ENCODE peak calls at places on chromosomes 4 and X, in six cellular contexts. Y, G, A, D, P and B are unnamed samples.

GRCh38 chrX:44974462-44974861 is 101.5 kb downstream of the KDM6A start:
- DNase-seq in Y (no peak), G (no peak), A (no peak), D (peak), P (peak), B (no peak)

GRCh38 chrX:96692454-96692853 is 7.8 kb downstream of the DIAPH2 start:
- DNase-seq in Y (no peak), G (no peak), A (no peak), D (no peak), P (peak), B (no peak)

GRCh38 chrX:68409154-68409553 is 24.1 kb downstream of the OPHN1 start:
- DNase-seq in Y (no peak), G (no peak), A (no peak), D (no peak), P (no peak), B (no peak)

GRCh38 chr4:149645790-149646189 is 169.9 kb downstream of the IQCM start:
- DNase-seq in Y (no peak), G (no peak), A (peak), D (no peak), P (no peak), B (no peak)

GRCh38 chrX:23888887-23889501 is 18.7 kb downstream of the APOO start:
- DNase-seq in Y (no peak), G (no peak), A (no peak), D (no peak), P (peak), B (no peak)

GRCh38 chrX:41666251-41666650 is 22.5 kb upstream of the GPR34 start:
- DNase-seq in Y (no peak), G (peak), A (no peak), D (no peak), P (peak), B (no peak)

GRCh38 chr4:159504634-159505033 is 401.8 kb downstream of the RAPGEF2 start:
- DNase-seq in Y (no peak), G (no peak), A (no peak), D (no peak), P (peak), B (no peak)

GRCh38 chrX:124518888-124519287 is 172.5 kb downstream of the SH2D1A start:
- DNase-seq in Y (no peak), G (no peak), A (peak), D (no peak), P (no peak), B (no peak)

GRCh38 chr4:149166886-149167285 is 648.8 kb downstream of the IQCM start:
- DNase-seq in Y (no peak), G (no peak), A (no peak), D (no peak), P (no peak), B (no peak)

GRCh38 chr4:56531823-56532222 is 26.2 kb downstream of the ARL9 start:
- DNase-seq in Y (no peak), G (no peak), A (no peak), D (no peak), P (peak), B (no peak)

GRCh38 chr4:43071069-43071468 is 178.6 kb downstream of the GRXCR1 start:
- DNase-seq in Y (no peak), G (no peak), A (no peak), D (no peak), P (no peak), B (no peak)

GRCh38 chr4:71049395-71049794 is 55.9 kb downstream of the DCK start:
- DNase-seq in Y (no peak), G (no peak), A (no peak), D (no peak), P (no peak), B (no peak)

GRCh38 chrX:50920132-50920531 is 9.6 kb downstream of the BMP15 start:
- DNase-seq in Y (no peak), G (no peak), A (no peak), D (no peak), P (peak), B (no peak)

GRCh38 chr4:26183017-26183416 is 137.8 kb upstream of the RBPJ start:
- DNase-seq in Y (no peak), G (no peak), A (no peak), D (no peak), P (no peak), B (no peak)

GRCh38 chr4:121062466-121062975 is 9.8 kb downstream of the NDNF start:
- DNase-seq in Y (no peak), G (no peak), A (no peak), D (no peak), P (no peak), B (no peak)

GRCh38 chr4:8303485-8304281 is 34.1 kb downstream of the HTRA3 start:
- DNase-seq in Y (no peak), G (no peak), A (no peak), D (peak), P (peak), B (no peak)

GRCh38 chrX:119343856-119344255 is 55.3 kb upstream of the SLC25A43 start:
- DNase-seq in Y (no peak), G (peak), A (no peak), D (no peak), P (no peak), B (peak)

GRCh38 chr4:65069177-65069576 is 601.1 kb downstream of the EPHA5 start:
- DNase-seq in Y (no peak), G (no peak), A (no peak), D (no peak), P (no peak), B (no peak)

GRCh38 chr4:10094841-10095240 is 21.8 kb downstream of the WDR1 start:
- DNase-seq in Y (no peak), G (no peak), A (no peak), D (no peak), P (no peak), B (no peak)

GRCh38 chr4:3009422-3009821 is 46.1 kb downstream of the GRK4 start:
- DNase-seq in Y (no peak), G (peak), A (no peak), D (no peak), P (peak), B (no peak)

GRCh38 chr4:93897559-93897958 is 69.0 kb downstream of the ATOH1 start:
- DNase-seq in Y (no peak), G (no peak), A (no peak), D (no peak), P (peak), B (no peak)

GRCh38 chr4:145808021-145808650 is 128.2 kb downstream of the C4orf51 start:
- DNase-seq in Y (no peak), G (peak), A (peak), D (peak), P (peak), B (no peak)

GRCh38 chrX:42577936-42578335 is 200.0 kb downstream of the PPP1R2C start:
- DNase-seq in Y (no peak), G (no peak), A (no peak), D (no peak), P (no peak), B (peak)

GRCh38 chr4:107760281-107760947 is 40.4 kb upstream of the PAPSS1 start:
- DNase-seq in Y (no peak), G (no peak), A (peak), D (no peak), P (no peak), B (peak)

GRCh38 chr4:57023104-57023503 is 44.4 kb downstream of the POLR2B start:
- DNase-seq in Y (no peak), G (no peak), A (no peak), D (peak), P (peak), B (no peak)

GRCh38 chrX:115560211-115560977 is 580 bp upstream of the PLS3 start:
- DNase-seq in Y (no peak), G (no peak), A (peak), D (no peak), P (no peak), B (no peak)

GRCh38 chrX:12526296-12526695 is 264.9 kb upstream of the PRPS2 start:
- DNase-seq in Y (no peak), G (no peak), A (no peak), D (no peak), P (peak), B (no peak)

GRCh38 chrX:109268340-109268739 is 213.5 kb downstream of the GUCY2F start:
- DNase-seq in Y (no peak), G (no peak), A (peak), D (no peak), P (no peak), B (no peak)

GRCh38 chrX:41293269-41293668 is 40.7 kb upstream of the DDX3X start:
- DNase-seq in Y (no peak), G (peak), A (no peak), D (no peak), P (no peak), B (no peak)

GRCh38 chr4:39609454-39609911 is 29.2 kb downstream of the SMIM14 start:
- DNase-seq in Y (no peak), G (no peak), A (no peak), D (no peak), P (no peak), B (no peak)

GRCh38 chr4:143721317-143721716 is 20.8 kb upstream of the FREM3 start:
- DNase-seq in Y (no peak), G (no peak), A (no peak), D (peak), P (no peak), B (no peak)

GRCh38 chrX:103073442-103073841 is 9.5 kb upstream of the BEX1 start:
- DNase-seq in Y (no peak), G (no peak), A (no peak), D (no peak), P (no peak), B (no peak)

GRCh38 chrX:76428243-76429130 is 977 bp downstream of the MAGEE1 start:
- DNase-seq in Y (peak), G (peak), A (peak), D (no peak), P (peak), B (peak)

GRCh38 chrX:92230628-92231027 is 451.5 kb downstream of the PCDH11X start:
- DNase-seq in Y (no peak), G (no peak), A (peak), D (no peak), P (no peak), B (no peak)

GRCh38 chr4:166259081-166259480 is 386.0 kb downstream of the TLL1 start:
- DNase-seq in Y (no peak), G (no peak), A (peak), D (no peak), P (no peak), B (no peak)

GRCh38 chr4:82951196-82951595 is 50.7 kb downstream of the THAP9 start:
- DNase-seq in Y (no peak), G (no peak), A (no peak), D (peak), P (no peak), B (no peak)

GRCh38 chr4:304987-305680 is at the start of gene ZNF732:
- DNase-seq in Y (peak), G (no peak), A (no peak), D (peak), P (peak), B (no peak)